ENCODE peak calls at places on chromosomes 3 and 15, in eight cellular contexts. G, A, Y, T, R, D, C and X are unnamed samples.

GRCh38 chr15:89444855-89445254 is 51.5 kb downstream of the RHCG start:
- DNase-seq in G (no peak), A (no peak), Y (no peak), T (no peak), R (no peak), D (no peak), C (no peak), X (no peak)

GRCh38 chr3:62084558-62084957 is 288.8 kb downstream of the FEZF2 start:
- DNase-seq in G (no peak), A (no peak), Y (no peak), T (peak), R (no peak), D (no peak), C (no peak), X (no peak)

GRCh38 chr15:67145307-67145610 is 79.9 kb downstream of the SMAD3 start:
- DNase-seq in G (no peak), A (no peak), Y (no peak), T (no peak), R (no peak), D (no peak), C (no peak), X (no peak)

GRCh38 chr15:101277038-101277822 is at the start of gene SELENOS:
- DNase-seq in G (peak), A (peak), Y (peak), T (no peak), R (peak), D (no peak), C (peak), X (peak)

GRCh38 chr3:7517979-7518378 is 657.1 kb downstream of the GRM7 start:
- DNase-seq in G (no peak), A (no peak), Y (no peak), T (no peak), R (no peak), D (no peak), C (no peak), X (no peak)

GRCh38 chr3:140447136-140447535 is 230.7 kb upstream of the TRIM42 start:
- DNase-seq in G (no peak), A (no peak), Y (no peak), T (no peak), R (no peak), D (no peak), C (no peak), X (no peak)

GRCh38 chr3:187919018-187919417 is 173.8 kb upstream of the BCL6 start:
- DNase-seq in G (peak), A (no peak), Y (no peak), T (no peak), R (peak), D (no peak), C (no peak), X (no peak)

GRCh38 chr3:105397974-105398373 is 31.3 kb downstream of the ALCAM start:
- DNase-seq in G (no peak), A (no peak), Y (no peak), T (no peak), R (no peak), D (no peak), C (no peak), X (no peak)

GRCh38 chr3:71092665-71093064 is 490.9 kb downstream of the FOXP1 start:
- DNase-seq in G (no peak), A (no peak), Y (no peak), T (no peak), R (no peak), D (no peak), C (no peak), X (no peak)

GRCh38 chr3:186099178-186099577 is 9.7 kb downstream of the ETV5 start:
- DNase-seq in G (no peak), A (peak), Y (no peak), T (peak), R (no peak), D (no peak), C (no peak), X (peak)

GRCh38 chr3:137032465-137033120 is 74.8 kb downstream of the IL20RB start:
- DNase-seq in G (peak), A (peak), Y (no peak), T (no peak), R (peak), D (peak), C (peak), X (peak)

GRCh38 chr3:128502712-128503111 is 9.7 kb upstream of the GATA2 start:
- DNase-seq in G (no peak), A (no peak), Y (no peak), T (no peak), R (no peak), D (no peak), C (no peak), X (peak)

GRCh38 chr3:102174832-102175374 is 259.9 kb upstream of the ZPLD1 start:
- DNase-seq in G (no peak), A (no peak), Y (no peak), T (no peak), R (no peak), D (no peak), C (no peak), X (no peak)

GRCh38 chr3:61575893-61576292 is 14.5 kb downstream of the PTPRG start:
- DNase-seq in G (no peak), A (no peak), Y (no peak), T (no peak), R (no peak), D (no peak), C (no peak), X (no peak)

GRCh38 chr3:156594229-156594683 is 39.3 kb upstream of the SSR3 start:
- DNase-seq in G (no peak), A (no peak), Y (no peak), T (no peak), R (no peak), D (no peak), C (no peak), X (no peak)

GRCh38 chr15:58228708-58229107 is 90.5 kb downstream of the AQP9 start:
- DNase-seq in G (no peak), A (peak), Y (no peak), T (no peak), R (no peak), D (no peak), C (no peak), X (no peak)

GRCh38 chr15:89165677-89166076 is 55.7 kb downstream of the RLBP1 start:
- DNase-seq in G (no peak), A (no peak), Y (no peak), T (no peak), R (no peak), D (no peak), C (no peak), X (no peak)

GRCh38 chr15:45795487-45796069 is 160.7 kb downstream of the SQOR start:
- DNase-seq in G (no peak), A (no peak), Y (no peak), T (peak), R (peak), D (peak), C (no peak), X (no peak)

GRCh38 chr15:49135893-49136292 is 19.5 kb downstream of the COPS2 start:
- DNase-seq in G (no peak), A (no peak), Y (no peak), T (peak), R (no peak), D (no peak), C (no peak), X (no peak)

GRCh38 chr15:97979131-97979502 is 18.6 kb downstream of the ARRDC4 start:
- DNase-seq in G (no peak), A (no peak), Y (no peak), T (no peak), R (no peak), D (no peak), C (no peak), X (no peak)

GRCh38 chr15:82930466-82930865 is 22.1 kb downstream of the HOMER2 start:
- DNase-seq in G (no peak), A (no peak), Y (no peak), T (no peak), R (no peak), D (no peak), C (no peak), X (no peak)

GRCh38 chr3:147620906-147621305 is 211.7 kb downstream of the ZIC1 start:
- DNase-seq in G (no peak), A (no peak), Y (no peak), T (peak), R (no peak), D (no peak), C (no peak), X (no peak)

GRCh38 chr15:29736745-29737023 is 85.6 kb downstream of the TJP1 start:
- DNase-seq in G (no peak), A (no peak), Y (no peak), T (no peak), R (no peak), D (peak), C (peak), X (no peak)

GRCh38 chr15:60370804-60371700 is 26.7 kb downstream of the ANXA2 start:
- DNase-seq in G (no peak), A (peak), Y (no peak), T (peak), R (no peak), D (peak), C (peak), X (peak)

GRCh38 chr15:36365963-36366362 is 213.5 kb upstream of the CDIN1 start:
- DNase-seq in G (no peak), A (no peak), Y (no peak), T (no peak), R (no peak), D (no peak), C (no peak), X (no peak)